ENCODE peak calls at places on chromosomes 7 and 10, in four cellular contexts. K, R, D and X are unnamed samples.

GRCh38 chr7:32905175-32905662 is 13.7 kb upstream of the KBTBD2 start:
- DNase-seq in K (peak; percentile 42), R (no peak), D (peak; percentile 91), X (no peak)

GRCh38 chr10:116866987-116867595 is 17.8 kb downstream of the ENO4 start:
- DNase-seq in K (no peak), R (no peak), D (no peak), X (no peak)

GRCh38 chr7:79598351-79598750 is 144.9 kb upstream of the MAGI2 start:
- DNase-seq in K (no peak), R (no peak), D (no peak), X (no peak)

GRCh38 chr10:61272781-61273180 is 180.4 kb downstream of the TMEM26 start:
- DNase-seq in K (no peak), R (no peak), D (no peak), X (no peak)

GRCh38 chr7:117085769-117086463 is 132.6 kb downstream of the ST7 start:
- DNase-seq in K (no peak), R (no peak), D (no peak), X (no peak)

GRCh38 chr10:8913720-8914119 is 859.2 kb downstream of the GATA3 start:
- DNase-seq in K (peak; percentile 39), R (no peak), D (no peak), X (no peak)

GRCh38 chr7:66928388-66928787 is 7.4 kb downstream of the TMEM248 start:
- DNase-seq in K (no peak), R (no peak), D (no peak), X (no peak)

GRCh38 chr10:71439670-71440425 is 43.1 kb downstream of the CDH23 start:
- DNase-seq in K (no peak), R (no peak), D (no peak), X (no peak)

GRCh38 chr10:70575486-70575873 is 27.1 kb downstream of the PRF1 start:
- DNase-seq in K (no peak), R (no peak), D (no peak), X (no peak)

GRCh38 chr10:12938271-12938670 is 63.2 kb downstream of the CCDC3 start:
- DNase-seq in K (no peak), R (no peak), D (no peak), X (no peak)

GRCh38 chr10:124740374-124741280 is 3.6 kb downstream of the FAM53B start:
- DNase-seq in K (no peak), R (peak; percentile 74), D (no peak), X (no peak)

GRCh38 chr7:152435384-152436278 is at the start of gene KMT2C:
- DNase-seq in K (peak; percentile 55), R (no peak), D (peak; percentile 89), X (no peak)

GRCh38 chr10:103467391-103467790 is 8.7 kb upstream of the CALHM1 start:
- DNase-seq in K (no peak), R (no peak), D (no peak), X (peak; percentile 90)

GRCh38 chr10:103472005-103472404 is 7.0 kb downstream of the CALHM3 start:
- DNase-seq in K (no peak), R (no peak), D (no peak), X (no peak)

GRCh38 chr10:103473261-103473671 is 5.8 kb downstream of the CALHM3 start:
- DNase-seq in K (no peak), R (no peak), D (no peak), X (no peak)

GRCh38 chr10:103474077-103474476 is 5.0 kb downstream of the CALHM3 start:
- DNase-seq in K (no peak), R (no peak), D (no peak), X (no peak)

DNA sequence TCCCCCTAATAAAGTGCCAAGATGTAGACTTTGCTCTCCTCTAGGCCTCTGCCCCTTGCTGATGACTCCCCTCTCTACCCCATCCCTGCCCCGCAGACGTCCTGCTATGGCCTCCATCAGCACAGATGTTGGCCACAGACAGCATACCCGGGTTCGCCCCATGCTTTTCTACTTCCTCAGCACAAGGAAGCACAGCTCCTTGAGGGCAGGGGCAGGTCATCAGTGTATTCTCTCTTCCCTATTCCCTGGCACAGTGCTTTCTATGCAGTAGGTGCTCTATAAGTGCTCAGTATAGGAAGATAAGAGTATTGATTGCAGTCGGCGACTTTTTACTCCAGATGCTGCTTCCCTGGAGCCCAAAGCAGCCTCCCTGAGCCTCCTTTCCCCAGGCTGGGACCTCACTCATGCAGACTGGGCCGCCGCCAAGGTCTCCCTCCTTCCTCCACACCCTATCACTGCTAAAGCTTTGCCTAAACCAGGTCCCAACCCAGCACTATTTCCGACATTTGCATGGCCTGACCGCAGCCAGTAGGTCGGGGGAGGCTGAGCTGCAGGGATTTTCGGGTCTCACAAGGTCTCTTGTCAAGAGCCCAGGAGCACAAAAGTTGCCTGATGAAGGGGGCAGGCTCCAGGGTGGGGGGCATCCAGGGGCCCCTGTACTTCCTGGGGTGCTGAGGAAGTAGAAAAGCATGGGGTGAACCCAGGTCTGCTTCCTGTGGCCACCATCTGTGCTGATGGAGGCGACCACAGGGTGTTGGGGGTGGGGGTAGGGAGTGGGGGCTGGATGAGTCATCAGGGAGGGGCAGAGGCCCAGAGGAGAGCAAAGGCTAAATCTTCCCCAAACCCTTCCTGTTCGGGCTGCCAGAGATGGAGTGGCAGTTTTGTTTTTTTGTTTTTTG is 8.0 kb downstream of the CALHM3 start:
- DNase-seq in K (no peak), R (no peak), D (peak; percentile 77), X (peak; percentile 95)
- TF ChIP-seq CHD4 in K (no peak), R (no peak), D (no peak), X (no peak)

GRCh38 chr10:6089334-6090219 is 743 bp downstream of the RBM17 start:
- DNase-seq in K (no peak), R (peak; percentile 48), D (no peak), X (no peak)
- TF ChIP-seq CHD4 in K (no peak), R (no peak), D (no peak), X (no peak)

DNA sequence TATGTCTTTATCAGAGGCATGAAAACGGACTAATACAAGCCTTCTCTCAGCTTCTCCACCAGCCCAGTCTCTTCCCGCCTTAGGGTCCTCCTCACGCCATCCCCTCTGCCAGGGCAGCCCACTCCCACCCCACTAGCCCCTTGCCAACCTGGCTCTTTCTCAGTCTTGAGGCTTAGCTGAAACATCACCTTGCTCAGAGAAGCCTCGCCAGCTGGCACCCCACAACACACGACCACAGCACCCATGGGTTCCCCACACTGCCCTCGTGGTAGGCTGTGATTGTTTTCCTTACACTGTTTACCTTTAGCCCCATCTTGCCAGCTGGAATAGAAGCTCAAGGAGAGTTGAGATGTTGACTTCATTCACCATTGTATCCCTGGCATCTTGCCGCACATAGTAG is 44.4 kb downstream of the GPAM start:
- DNase-seq in K (no peak), R (no peak), D (no peak), X (no peak)
- TF ChIP-seq CHD4 in K (no peak), R (no peak), D (no peak), X (no peak)

DNA sequence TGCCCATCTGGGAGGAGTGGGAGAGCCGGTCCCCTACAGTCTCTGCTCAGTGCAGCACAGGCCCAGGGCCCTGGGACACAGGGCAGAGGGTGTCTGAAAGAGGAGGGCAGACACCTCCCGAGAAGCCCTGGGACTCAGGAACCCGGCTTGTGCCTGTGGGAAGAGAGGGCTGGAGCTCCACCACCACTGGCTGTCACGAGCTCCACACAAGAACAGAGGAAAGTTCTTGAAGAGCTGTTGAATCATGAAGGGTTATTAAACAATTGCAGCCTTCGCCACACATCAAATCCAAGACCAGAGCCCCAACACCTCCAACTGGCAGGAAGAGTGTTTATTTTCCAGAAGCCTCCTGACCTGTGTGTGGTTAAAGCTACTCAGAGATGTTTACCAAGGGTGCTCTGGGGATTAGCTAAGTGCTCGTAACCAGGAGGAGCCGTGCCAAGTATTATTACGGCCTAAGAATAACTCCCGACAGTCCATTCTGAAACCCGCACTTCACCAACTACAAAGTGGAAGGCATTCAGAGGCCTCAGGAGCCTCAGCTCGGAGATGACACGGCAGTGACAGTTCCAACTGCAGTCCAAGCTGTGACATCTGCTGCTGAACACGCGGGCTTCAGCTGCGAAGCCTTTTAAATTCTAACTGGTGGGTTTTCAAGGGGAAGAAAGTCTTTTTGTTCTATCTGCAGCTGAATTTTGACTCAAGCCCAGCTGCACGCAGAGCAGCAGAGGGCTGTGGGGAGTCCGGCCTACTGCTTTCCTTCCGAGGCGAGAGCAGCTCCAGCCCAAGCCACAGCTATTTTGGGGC is 75.1 kb downstream of the MAD1L1 start:
- DNase-seq in K (peak; percentile 62), R (no peak), D (no peak), X (no peak)
- TF ChIP-seq CHD4 in K (no peak), R (no peak), D (no peak), X (no peak)